ENCODE peak calls at places on chromosomes 3 and 15, in five cellular contexts. W is activated CD8-positive, alpha-beta T cell treated with anti-CD3 and anti-CD28 coated beads for 36 hours; F is endothelial cell; I is psoas muscle; G is HFF-Myc. Z is an unnamed sample.

GRCh38 chr3:54964081-54964480 is 36.2 kb upstream of the LRTM1 start:
- DNase-seq in I (no peak), G (no peak), F (no peak), W (no peak), Z (no peak)

GRCh38 chr3:59608356-59608755 is 558.5 kb upstream of the CFAP20DC start:
- DNase-seq in W (no peak), F (no peak), I (no peak), G (no peak), Z (no peak)

GRCh38 chr3:62462097-62462789 is 88.9 kb upstream of the FEZF2 start:
- DNase-seq in W (no peak), F (no peak), I (no peak), G (no peak), Z (no peak)

GRCh38 chr15:59094077-59094476 is 10.9 kb upstream of the CCNB2 start:
- DNase-seq in G (no peak), W (no peak), I (no peak), F (no peak), Z (no peak)

GRCh38 chr3:106345353-106346027 is 476.7 kb upstream of the CBLB start:
- DNase-seq in I (no peak), G (peak), W (no peak), F (no peak), Z (no peak)

GRCh38 chr15:72599855-72600464 is 54.5 kb upstream of the GOLGA6B start:
- DNase-seq in G (peak), F (peak), I (no peak), W (peak), Z (peak)

GRCh38 chr3:128283429-128283828 is 130.1 kb downstream of the EEFSEC start:
- DNase-seq in F (no peak), I (no peak), W (no peak), G (no peak), Z (no peak)

GRCh38 chr15:51801391-51801835 is 28.0 kb upstream of the TMOD3 start:
- DNase-seq in I (peak), F (peak), W (peak), G (no peak), Z (peak)

GRCh38 chr3:152865675-152866074 is 30.7 kb downstream of the P2RY1 start:
- DNase-seq in F (no peak), G (no peak), I (no peak), W (no peak), Z (no peak)

GRCh38 chr15:87576486-87577176 is 679.9 kb downstream of the NTRK3 start:
- DNase-seq in W (no peak), F (no peak), G (no peak), I (no peak), Z (no peak)

GRCh38 chr15:33200444-33200843 is 5.9 kb upstream of the FMN1 start:
- DNase-seq in F (no peak), G (no peak), I (no peak), W (no peak), Z (no peak)

GRCh38 chr3:151969026-151969658 is 95.7 kb downstream of the SUCNR1 start:
- DNase-seq in I (no peak), G (no peak), W (no peak), F (no peak), Z (no peak)

GRCh38 chr3:13559751-13560540 is 11.0 kb downstream of the FBLN2 start:
- DNase-seq in I (peak), W (no peak), F (no peak), G (no peak), Z (no peak)

GRCh38 chr15:80608688-80609087 is 86.4 kb upstream of the ABHD17C start:
- DNase-seq in I (no peak), F (no peak), G (no peak), W (no peak), Z (no peak)

GRCh38 chr15:51924146-51925068 is 47.2 kb downstream of the LEO1 start:
- DNase-seq in I (no peak), G (no peak), F (no peak), W (no peak), Z (no peak)

GRCh38 chr15:40454904-40455391 is 14.2 kb downstream of the BAHD1 start:
- DNase-seq in W (peak), G (no peak), F (no peak), I (peak), Z (no peak)

GRCh38 chr3:155242342-155242741 is 51.1 kb downstream of the STRIT1 start:
- DNase-seq in G (peak), W (no peak), I (no peak), F (no peak), Z (no peak)

GRCh38 chr3:46496745-46497555 is 826 bp upstream of the RTP3 start:
- DNase-seq in G (no peak), W (peak), I (no peak), F (peak), Z (no peak)

GRCh38 chr3:111260878-111261277 is 189.3 kb downstream of the NECTIN3 start:
- DNase-seq in G (no peak), F (no peak), I (no peak), W (no peak), Z (no peak)

GRCh38 chr3:9397911-9398714 is 698 bp downstream of the SETD5 start:
- DNase-seq in F (peak), I (peak), G (no peak), W (peak), Z (peak)

GRCh38 chr15:66750609-66751008 is 48.6 kb downstream of the SMAD6 start:
- DNase-seq in I (no peak), G (no peak), W (no peak), F (no peak), Z (no peak)

GRCh38 chr3:183537295-183537730 is 18.2 kb downstream of the KLHL6 start:
- DNase-seq in G (no peak), W (no peak), I (peak), F (no peak), Z (no peak)

GRCh38 chr3:152083058-152083457 is 185.7 kb upstream of the MBNL1 start:
- DNase-seq in W (no peak), F (no peak), G (no peak), I (no peak), Z (no peak)

GRCh38 chr3:106157411-106157810 is 288.6 kb upstream of the CBLB start:
- DNase-seq in F (no peak), W (no peak), I (no peak), G (no peak), Z (no peak)

GRCh38 chr3:7607083-7607482 is 746.2 kb downstream of the GRM7 start:
- DNase-seq in F (no peak), I (no peak), G (no peak), W (no peak), Z (no peak)

GRCh38 chr3:187150599-187150998 is 11.3 kb upstream of the RPL39L start:
- DNase-seq in W (peak), F (peak), I (no peak), G (no peak), Z (no peak)
- TF ChIP-seq CTCF in W (peak), F (no peak), I (no peak), G (no peak), Z (peak)

DNA sequence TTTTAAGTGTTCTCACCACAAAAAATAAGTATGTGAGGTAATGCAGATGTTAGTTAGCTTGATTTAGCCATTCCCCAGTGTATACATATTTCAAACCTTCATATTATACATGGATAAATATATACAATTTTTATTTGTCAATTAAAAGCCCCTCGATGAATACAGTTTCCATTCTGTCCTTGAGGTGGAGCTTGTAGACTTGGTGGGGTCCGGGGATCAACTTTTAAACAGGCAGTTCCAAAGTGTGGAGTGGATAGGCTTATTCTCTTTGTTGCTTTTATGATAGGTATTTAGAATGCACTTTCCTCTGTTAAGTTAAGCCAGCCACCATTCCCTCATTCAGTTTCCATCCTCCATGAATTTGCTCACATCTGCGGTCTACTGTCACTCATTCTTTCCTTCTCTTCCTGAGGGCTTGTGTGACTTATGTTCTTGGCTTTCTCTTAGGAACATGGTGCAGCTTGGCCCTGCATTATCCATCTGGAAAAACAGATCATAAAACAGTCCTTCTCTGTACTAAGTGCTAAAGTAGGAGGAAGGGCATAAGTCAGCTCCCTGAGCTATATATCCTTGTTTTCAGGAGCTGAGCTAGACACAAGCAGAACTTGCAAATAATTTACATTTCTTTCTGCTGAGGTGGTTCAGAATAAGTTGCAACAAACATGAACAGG is 149.1 kb downstream of the NFKBIZ start:
- DNase-seq in F (no peak), W (no peak), I (no peak), G (no peak), Z (no peak)
- TF ChIP-seq CTCF in F (no peak), W (no peak), I (no peak), G (peak), Z (no peak)

DNA sequence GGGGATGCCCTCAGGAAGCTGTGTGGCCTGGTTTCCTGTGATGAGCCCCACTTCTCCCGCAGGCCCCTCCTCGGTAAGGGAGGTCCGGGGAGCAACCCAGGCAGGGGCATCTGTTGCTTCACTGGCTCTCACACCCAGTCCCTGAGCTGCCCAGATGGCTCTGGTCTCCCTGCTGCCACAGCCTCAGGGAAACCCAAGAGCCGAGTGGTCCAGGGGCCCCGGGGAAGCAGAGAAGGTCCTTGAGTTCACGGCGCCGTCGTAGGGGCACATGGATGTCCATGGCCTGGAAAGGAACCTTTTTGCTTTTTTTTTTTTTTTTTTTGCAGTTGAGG is 13.3 kb upstream of the LRRC15 start:
- DNase-seq in G (no peak), F (no peak), W (no peak), I (no peak), Z (no peak)
- TF ChIP-seq CTCF in G (no peak), F (no peak), W (no peak), I (no peak), Z (no peak)

DNA sequence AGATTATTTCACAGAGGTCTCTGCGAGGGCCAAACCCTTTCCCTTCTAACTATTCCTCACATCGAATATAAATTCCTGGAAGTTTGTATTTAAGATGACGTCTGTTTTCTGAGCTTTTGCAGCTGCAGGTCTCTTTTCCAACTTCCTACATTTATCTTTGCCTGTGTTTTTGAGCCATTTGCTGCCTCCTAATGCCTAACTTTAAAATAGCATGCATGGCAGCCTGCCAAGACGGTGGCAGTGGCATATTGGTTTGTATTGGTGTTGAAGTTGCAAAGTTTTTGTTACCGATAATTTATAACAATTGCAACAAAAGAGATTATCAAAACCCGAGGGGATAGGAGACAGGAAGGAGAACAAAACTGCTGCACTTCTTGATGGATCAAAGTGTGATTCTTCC is 187.1 kb upstream of the DNAJC19 start:
- DNase-seq in G (no peak), W (peak), I (peak), F (peak), Z (no peak)
- TF ChIP-seq CTCF in G (peak), W (peak), I (peak), F (peak), Z (peak)

GRCh38 chr15:90596943-90597342 is 67.2 kb downstream of the CRTC3 start:
- DNase-seq in G (no peak), W (no peak), I (no peak), F (no peak), Z (no peak)

GRCh38 chr15:90599116-90599515 is 69.4 kb downstream of the CRTC3 start:
- DNase-seq in F (no peak), I (no peak), W (no peak), G (no peak), Z (no peak)

GRCh38 chr15:90597477-90598052 is 67.8 kb downstream of the CRTC3 start:
- DNase-seq in G (no peak), I (no peak), F (no peak), W (no peak), Z (peak)

GRCh38 chr15:90598679-90599078 is 69.0 kb downstream of the CRTC3 start:
- DNase-seq in G (no peak), W (no peak), I (no peak), F (no peak), Z (no peak)

DNA sequence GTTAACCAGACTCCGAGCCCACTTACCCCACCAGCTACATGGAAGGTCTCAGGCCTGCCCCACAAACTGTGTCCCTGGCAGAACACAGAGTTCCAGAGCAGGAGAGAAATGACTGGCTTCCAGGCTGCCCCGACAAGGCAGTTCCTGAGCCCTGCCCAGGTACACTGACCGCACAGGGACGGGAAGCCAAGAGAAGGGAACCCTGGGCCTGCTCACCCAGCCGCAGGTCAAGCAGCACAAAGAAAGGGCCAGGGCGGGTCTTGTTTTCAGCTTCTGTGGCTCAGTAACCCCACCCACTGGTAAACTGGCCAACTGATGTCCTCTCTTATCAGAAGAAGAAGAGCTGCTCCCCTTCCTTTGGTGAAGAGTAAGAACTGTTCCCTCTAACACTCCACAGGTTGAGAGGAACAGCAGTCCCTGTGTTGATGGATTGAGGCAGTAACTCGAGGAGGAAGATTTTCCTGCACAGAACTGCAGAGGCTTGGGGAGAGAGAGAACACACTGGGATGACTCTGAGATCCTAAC is 68.4 kb downstream of the CRTC3 start:
- DNase-seq in G (no peak), I (peak), W (peak), F (no peak), Z (peak)
- TF ChIP-seq CTCF in G (peak), I (no peak), W (no peak), F (no peak), Z (peak)

Z was measured in GM13977.